ENCODE peak calls at places on chromosomes 1 and 21, in five cellular contexts. H is Panc1, C is H1, E is stomach, O is transverse colon. A is an unnamed sample. For H3K4me1, the result is how much of the 10 kb centered on the place peaks cover.

GRCh38 chr1:7121622-7121988 is 336.4 kb downstream of the CAMTA1 start:
- DNase-seq in O (peak), E (peak), C (no peak), H (no peak), A (peak)

GRCh38 chr1:198449727-198450433 is 90.6 kb downstream of the ATP6V1G3 start:
- DNase-seq in C (no peak), E (no peak), O (no peak), H (no peak), A (no peak)

GRCh38 chr1:40951943-40952743 is 27.4 kb upstream of the CTPS1 start:
- DNase-seq in O (peak), C (peak), H (peak), E (peak), A (peak)

GRCh38 chr1:225848044-225848955 is 33.9 kb downstream of the TMEM63A start:
- DNase-seq in C (no peak), H (no peak), O (no peak), E (no peak), A (no peak)

GRCh38 chr1:232036161-232036942 is 409.8 kb downstream of the DISC1 start:
- DNase-seq in O (no peak), H (no peak), C (no peak), E (no peak), A (no peak)

GRCh38 chr1:9253706-9254105 is 19.1 kb downstream of the H6PD start:
- DNase-seq in C (no peak), H (no peak), E (no peak), O (no peak), A (no peak)

GRCh38 chr1:167066333-167067122 is 23.6 kb downstream of the GPA33 start:
- DNase-seq in C (peak), E (peak), O (peak), H (no peak), A (peak)

GRCh38 chr1:31815307-31815645 is 546 bp downstream of the SPOCD1 start:
- DNase-seq in E (no peak), H (no peak), C (no peak), O (no peak), A (no peak)

GRCh38 chr21:38334866-38335265 is 78.1 kb downstream of the KCNJ15 start:
- DNase-seq in C (no peak), O (no peak), E (no peak), H (no peak), A (no peak)

GRCh38 chr1:158078569-158079080 is 85.2 kb downstream of the KIRREL1 start:
- DNase-seq in E (no peak), H (no peak), O (no peak), C (no peak), A (no peak)

GRCh38 chr1:59198565-59198964 is 98.3 kb upstream of the FGGY start:
- DNase-seq in C (no peak), E (no peak), O (no peak), H (no peak), A (no peak)

GRCh38 chr1:50977575-50978143 is 7.6 kb downstream of the CDKN2C start:
- DNase-seq in H (no peak), O (peak), E (peak), C (peak), A (peak)

GRCh38 chr1:68181165-68181556 is 51.2 kb downstream of the WLS start:
- DNase-seq in O (no peak), H (no peak), E (no peak), C (no peak), A (no peak)

GRCh38 chr1:157703981-157704380 is 3.4 kb upstream of the FCRL3 start:
- DNase-seq in H (no peak), E (no peak), O (no peak), C (no peak), A (no peak)

GRCh38 chr1:166354411-166354810 is 187.6 kb upstream of the FAM78B start:
- DNase-seq in H (no peak), C (no peak), O (no peak), E (no peak), A (no peak)

GRCh38 chr1:101409102-101409501 is 172.3 kb downstream of the S1PR1 start:
- DNase-seq in C (no peak), H (no peak), E (no peak), O (no peak), A (no peak)
- TF ChIP-seq POLR2AphosphoS5 in C (no peak), H (no peak), E (no peak), O (no peak), A (no peak)

DNA sequence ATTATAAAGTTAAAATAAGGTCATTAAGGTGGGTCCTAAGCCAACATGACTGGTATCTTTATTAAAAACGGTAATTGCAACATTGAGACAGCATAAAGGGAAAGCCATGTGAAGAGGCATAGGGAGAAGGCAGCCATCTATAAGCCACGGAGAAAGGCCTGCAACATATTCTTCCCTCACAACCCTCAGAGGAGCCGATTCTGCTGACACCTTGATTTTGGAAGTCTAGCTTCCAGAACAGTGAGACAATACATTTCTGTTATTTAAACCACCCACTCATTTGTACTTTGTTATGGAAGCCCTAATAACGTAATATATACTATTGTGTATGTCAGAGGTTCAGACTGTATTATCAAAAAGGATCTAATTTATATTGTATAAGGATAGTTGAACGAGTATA is 190.8 kb downstream of the PDE4B start:
- DNase-seq in O (no peak), C (no peak), E (no peak), H (no peak), A (no peak)
- H3K4me1 ChIP-seq in O (under half), C (under half), E (under half), H (under half), A (under half)

DNA sequence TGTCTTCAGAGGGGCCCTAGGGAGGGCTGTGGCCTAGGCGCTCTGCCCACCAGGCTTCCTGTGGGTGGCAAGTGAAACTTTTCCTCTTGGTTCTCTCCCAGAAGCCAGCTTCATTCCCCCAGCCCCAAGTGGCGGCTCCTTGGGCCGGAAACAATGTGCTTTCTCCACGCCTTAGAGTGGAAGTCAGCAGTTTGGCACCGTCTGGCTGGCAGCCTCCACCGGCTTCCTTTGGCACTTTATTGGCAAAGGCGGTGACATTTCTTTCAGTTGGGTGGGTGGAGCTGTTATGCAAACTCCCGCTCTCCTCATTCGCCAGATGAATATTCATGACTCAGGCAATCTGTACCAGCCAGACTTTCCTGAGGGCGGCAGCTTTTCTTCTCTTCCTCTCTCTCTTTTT is 67.6 kb upstream of the POU3F1 start:
- DNase-seq in H (no peak), E (peak), C (no peak), O (no peak), A (no peak)
- TF ChIP-seq POLR2AphosphoS5 in H (no peak), E (no peak), C (no peak), O (no peak), A (no peak)

GRCh38 chr1:155967410-155968400 is 10.6 kb downstream of the ARHGEF2 start:
- DNase-seq in O (no peak), E (no peak), H (no peak), C (no peak), A (no peak)

GRCh38 chr1:155968670-155969069 is 9.7 kb downstream of the ARHGEF2 start:
- DNase-seq in C (no peak), E (no peak), O (no peak), H (no peak), A (no peak)

GRCh38 chr1:155970531-155971167 is 7.7 kb downstream of the ARHGEF2 start:
- DNase-seq in C (no peak), O (peak), E (peak), H (no peak), A (peak)

GRCh38 chr1:155966750-155967149 is 11.6 kb downstream of the ARHGEF2 start:
- DNase-seq in E (no peak), O (no peak), C (no peak), H (no peak), A (no peak)

DNA sequence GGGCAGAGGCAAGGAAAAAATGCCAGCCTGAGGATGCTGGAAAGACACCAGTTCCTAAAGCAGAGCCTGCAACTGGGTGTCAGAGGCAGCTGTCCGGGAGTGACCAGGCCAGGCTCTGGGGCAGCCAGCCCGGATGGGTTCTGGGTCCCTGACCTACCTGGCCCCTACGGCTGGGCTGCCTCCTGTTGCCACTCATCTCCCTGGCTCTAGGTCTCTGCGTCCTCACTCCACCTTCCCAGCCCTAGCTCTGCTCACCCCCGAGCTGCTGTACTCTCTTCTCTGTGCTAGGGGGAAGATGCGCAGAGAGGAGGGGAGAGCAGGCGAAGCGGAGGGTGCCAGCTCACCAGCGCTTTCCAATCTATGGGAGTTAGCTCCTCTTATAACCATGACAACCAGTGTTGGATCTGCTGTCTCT is 9.0 kb downstream of the ARHGEF2 start:
- DNase-seq in C (no peak), H (no peak), E (no peak), O (no peak), A (no peak)
- H3K4me1 ChIP-seq in C (under half), H (half or more), E (half or more), O (under half), A (half or more)

DNA sequence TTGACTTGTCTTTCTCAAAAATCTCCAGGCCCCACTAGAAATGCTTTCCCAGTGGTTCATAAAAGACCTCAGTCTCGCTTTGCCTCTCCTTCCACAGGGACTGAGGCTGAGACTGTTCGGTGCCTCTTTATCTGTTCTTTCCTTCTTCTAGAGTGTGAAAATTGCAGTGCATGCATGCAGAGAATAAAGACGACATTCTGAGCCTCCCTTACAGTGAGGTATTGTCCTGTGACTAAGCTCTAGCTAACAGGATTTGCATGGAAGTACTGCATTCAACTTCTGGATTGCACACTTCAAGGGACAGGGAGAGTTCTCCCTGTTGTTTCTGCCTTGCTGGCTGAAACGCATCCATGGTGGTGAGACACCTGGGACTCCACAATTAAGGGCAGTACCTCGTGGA is 69.1 kb downstream of the COLGALT2 start:
- DNase-seq in E (no peak), H (no peak), O (no peak), C (no peak), A (no peak)
- TF ChIP-seq POLR2AphosphoS5 in E (no peak), H (no peak), O (no peak), C (no peak), A (no peak)

A was measured in sigmoid colon.